ENCODE peak calls at places on chromosomes 16 and 17, in five cellular contexts. V is NCI-H2029; U is activated T-helper 1 cell treated with anti-CD3 and anti-CD28 coated beads, Interleukin-2, amount 50 U/mL, for 16 hours; Z is heart left ventricle; L is H1. T is an unnamed sample.

GRCh38 chr17:55770220-55770870 is 19.5 kb downstream of the PCTP start:
- DNase-seq in V (peak; percentile 44), U (no peak), Z (no peak), L (no peak), T (peak; percentile 74)

GRCh38 chr17:68310141-68310540 is 18.8 kb downstream of the ARSG start:
- DNase-seq in V (no peak), U (no peak), Z (no peak), L (no peak), T (no peak)

GRCh38 chr17:72995008-72995656 is 97.4 kb downstream of the SLC39A11 start:
- DNase-seq in V (no peak), U (no peak), Z (no peak), L (no peak), T (no peak)

GRCh38 chr17:35117984-35118383 is 1.7 kb downstream of the RAD51D start:
- DNase-seq in V (no peak), U (no peak), Z (no peak), L (no peak), T (peak; percentile 52)

GRCh38 chr17:66904760-66905637 is 59.5 kb upstream of the CACNG4 start:
- DNase-seq in V (peak; percentile 42), U (no peak), Z (peak; percentile 35), L (no peak), T (peak; percentile 84)

GRCh38 chr16:4369006-4369766 is 2.5 kb upstream of the VASN start:
- DNase-seq in V (no peak), U (no peak), Z (no peak), L (no peak), T (peak; percentile 46)

GRCh38 chr17:9239260-9239820 is 218.0 kb downstream of the NTN1 start:
- DNase-seq in V (no peak), U (no peak), Z (peak; percentile 46), L (no peak), T (peak; percentile 39)

GRCh38 chr17:37650419-37651003 is 7.3 kb upstream of the DDX52 start:
- DNase-seq in V (peak; percentile 33), U (no peak), Z (no peak), L (no peak), T (peak; percentile 70)

GRCh38 chr16:75092777-75093176 is 23.8 kb downstream of the LDHD start:
- DNase-seq in V (no peak), U (no peak), Z (no peak), L (no peak), T (no peak)

GRCh38 chr17:2982854-2983636 is 80.4 kb downstream of the OR1D5 start:
- DNase-seq in V (no peak), U (no peak), Z (peak; percentile 63), L (no peak), T (no peak)

GRCh38 chr16:11743308-11744074 is 834 bp upstream of the TXNDC11 start:
- DNase-seq in V (no peak), U (no peak), Z (peak; percentile 31), L (no peak), T (peak; percentile 60)

GRCh38 chr17:4162366-4162765 is 19.4 kb downstream of the CYB5D2 start:
- DNase-seq in V (no peak), U (no peak), Z (no peak), L (no peak), T (no peak)

GRCh38 chr17:8225813-8226535 is 15.6 kb upstream of the AURKB start:
- DNase-seq in V (no peak), U (no peak), Z (peak; percentile 47), L (peak; percentile 91), T (peak; percentile 71)

GRCh38 chr16:2912330-2913199 is 834 bp downstream of the FLYWCH1 start:
- DNase-seq in V (no peak), U (no peak), Z (no peak), L (no peak), T (peak; percentile 62)

GRCh38 chr17:5226940-5227878 is 7.5 kb downstream of the SCIMP start:
- DNase-seq in V (no peak), U (no peak), Z (no peak), L (no peak), T (no peak)

GRCh38 chr17:16911141-16911937 is 60.6 kb downstream of the TNFRSF13B start:
- DNase-seq in V (no peak), U (no peak), Z (peak; percentile 49), L (peak; percentile 20), T (peak; percentile 87)

GRCh38 chr17:4497101-4497824 is 1.4 kb upstream of the SPNS2 start:
- DNase-seq in V (no peak), U (no peak), Z (no peak), L (no peak), T (peak; percentile 49)

GRCh38 chr16:31508706-31509523 is 724 bp upstream of the RUSF1 start:
- DNase-seq in V (no peak), U (no peak), Z (no peak), L (no peak), T (peak; percentile 47)

GRCh38 chr17:77396610-77397009 is 255.8 kb downstream of the SEC14L1 start:
- DNase-seq in V (no peak), U (no peak), Z (no peak), L (no peak), T (no peak)

GRCh38 chr17:10574324-10574723 is 24.9 kb upstream of the MYH2 start:
- DNase-seq in V (no peak), U (no peak), Z (no peak), L (no peak), T (no peak)

T was measured in dermis blood vessel endothelial cell.